ENCODE peak calls at places on chromosomes 5 and 9, in ten cellular contexts. L is H1; V is kidney; F is fibroblast of lung; X is psoas muscle; G is PC-9; O is cardiac muscle cell; E is WERI-Rb-1; M is IMR-90; P is CD8-positive, alpha-beta memory T cell. A is an unnamed sample.

GRCh38 chr9:126702501-126703329 is 89.0 kb downstream of the LMX1B start:
- DNase-seq in O (peak), X (no peak), E (peak), L (no peak), P (no peak), V (peak), M (no peak), G (no peak), F (no peak), A (peak)

GRCh38 chr5:138366556-138367382 is 14.3 kb downstream of the KDM3B start:
- DNase-seq in O (no peak), E (no peak), X (no peak), M (no peak), P (no peak), L (no peak), G (no peak), F (no peak), V (no peak), A (no peak)

GRCh38 chr5:112687306-112687705 is 50.4 kb upstream of the APC start:
- DNase-seq in P (no peak), X (no peak), G (no peak), V (no peak), O (no peak), F (no peak), E (no peak), M (no peak), L (peak), A (no peak)

GRCh38 chr5:174272671-174273070 is 227.2 kb downstream of the NSG2 start:
- DNase-seq in G (no peak), P (no peak), F (no peak), L (no peak), V (no peak), O (no peak), X (no peak), M (no peak), E (no peak), A (no peak)

GRCh38 chr5:141651728-141652105 is 499 bp upstream of the FCHSD1 start:
- DNase-seq in O (no peak), L (no peak), V (no peak), G (no peak), X (no peak), F (no peak), E (no peak), P (no peak), M (no peak), A (no peak)

GRCh38 chr9:68685770-68686169 is 19.3 kb upstream of the PIP5K1B start:
- DNase-seq in M (no peak), L (no peak), O (peak), F (no peak), E (peak), V (no peak), X (no peak), G (no peak), P (no peak), A (no peak)

GRCh38 chr9:69502671-69503301 is 169.4 kb downstream of the APBA1 start:
- DNase-seq in G (no peak), V (no peak), M (peak), F (peak), O (no peak), P (no peak), L (no peak), X (no peak), E (no peak), A (no peak)

GRCh38 chr5:15500326-15500958 is 462 bp downstream of the FBXL7 start:
- DNase-seq in F (peak), X (peak), E (peak), G (no peak), V (peak), M (peak), L (no peak), O (peak), P (no peak), A (peak)

GRCh38 chr5:176644878-176645670 is 2.2 kb upstream of the TSPAN17 start:
- DNase-seq in G (no peak), P (no peak), O (no peak), M (no peak), V (no peak), X (no peak), L (no peak), F (no peak), E (peak), A (no peak)

GRCh38 chr9:77188242-77188641 is 10.9 kb downstream of the VPS13A start:
- DNase-seq in P (no peak), G (no peak), L (no peak), F (no peak), M (no peak), V (no peak), E (no peak), X (no peak), O (no peak), A (no peak)

GRCh38 chr5:62460578-62460983 is 48.0 kb downstream of the IPO11 start:
- DNase-seq in M (peak), V (no peak), X (no peak), O (peak), E (no peak), G (no peak), F (peak), L (no peak), P (peak), A (no peak)

GRCh38 chr5:145787001-145787400 is 48.1 kb downstream of the PRELID2 start:
- DNase-seq in F (peak), O (no peak), E (no peak), V (no peak), G (no peak), M (no peak), P (no peak), X (no peak), L (no peak), A (no peak)

GRCh38 chr9:89996717-89997116 is 391.9 kb downstream of the GADD45G start:
- DNase-seq in P (no peak), L (no peak), V (no peak), G (no peak), F (peak), E (peak), M (no peak), O (no peak), X (no peak), A (no peak)

GRCh38 chr9:76414656-76415055 is 20.4 kb upstream of the RFK start:
- DNase-seq in F (peak), O (no peak), M (peak), E (no peak), P (peak), G (no peak), L (no peak), V (no peak), X (no peak), A (no peak)

GRCh38 chr5:17723876-17724275 is 89.6 kb downstream of the TAF11L14 start:
- DNase-seq in M (no peak), X (no peak), F (no peak), E (peak), L (no peak), G (no peak), P (no peak), O (no peak), V (no peak), A (no peak)

GRCh38 chr5:463952-464351 is 21.0 kb downstream of the EXOC3 start:
- DNase-seq in V (peak), X (peak), P (peak), E (peak), L (no peak), F (no peak), G (no peak), O (no peak), M (no peak), A (peak)

GRCh38 chr9:78031271-78031825 is at the start of gene GNAQ:
- DNase-seq in O (peak), F (peak), M (peak), L (no peak), P (peak), E (peak), V (peak), X (peak), G (no peak), A (no peak)

GRCh38 chr9:121267689-121268597 is at the start of gene GSN:
- DNase-seq in V (peak), E (peak), G (peak), F (peak), M (peak), L (no peak), O (peak), X (peak), P (peak), A (peak)

GRCh38 chr5:106957336-106957735 is 713.4 kb downstream of the EFNA5 start:
- DNase-seq in X (no peak), F (no peak), E (no peak), L (no peak), G (no peak), P (no peak), O (no peak), M (no peak), V (no peak), A (no peak)

GRCh38 chr5:121273818-121274433 is 577.8 kb upstream of the FTMT start:
- DNase-seq in X (no peak), O (no peak), M (peak), V (no peak), P (no peak), E (no peak), F (peak), L (no peak), G (peak), A (no peak)

GRCh38 chr5:157516626-157517325 is 56.8 kb downstream of the NIPAL4 start:
- DNase-seq in M (peak), V (peak), G (peak), P (no peak), F (peak), E (no peak), L (no peak), O (peak), X (peak), A (peak)

GRCh38 chr5:138372225-138372624 is 19.7 kb downstream of the KDM3B start:
- DNase-seq in L (no peak), M (no peak), E (no peak), O (no peak), V (no peak), G (no peak), X (no peak), F (no peak), P (no peak), A (no peak)

GRCh38 chr5:71932649-71933338 is 174.5 kb upstream of the MAP1B start:
- DNase-seq in E (no peak), F (peak), G (peak), V (peak), L (no peak), P (no peak), X (peak), M (peak), O (peak), A (no peak)

GRCh38 chr5:123802298-123802951 is 290.4 kb downstream of the CSNK1G3 start:
- DNase-seq in L (peak), V (no peak), E (no peak), P (no peak), G (no peak), X (no peak), O (no peak), F (no peak), M (no peak), A (no peak)

GRCh38 chr9:97176206-97176605 is 131.3 kb upstream of the CCDC180 start:
- DNase-seq in L (no peak), X (peak), G (no peak), O (peak), F (peak), P (no peak), M (no peak), E (peak), V (no peak), A (no peak)

GRCh38 chr9:121886759-121887485 is 206.2 kb downstream of the TTLL11 start:
- DNase-seq in G (no peak), V (no peak), E (no peak), O (no peak), P (no peak), F (no peak), L (no peak), M (no peak), X (no peak), A (no peak)

GRCh38 chr9:105858877-105859276 is 164.5 kb downstream of the TMEM38B start:
- DNase-seq in M (no peak), X (no peak), E (no peak), L (no peak), F (no peak), O (no peak), G (no peak), V (no peak), P (no peak), A (no peak)

GRCh38 chr5:24547127-24547526 is 97.7 kb downstream of the CDH10 start:
- DNase-seq in M (no peak), O (no peak), V (no peak), L (no peak), E (no peak), G (no peak), P (no peak), X (no peak), F (no peak), A (no peak)

GRCh38 chr5:55850839-55851674 is at the start of gene IL31RA:
- DNase-seq in F (peak), M (peak), O (no peak), E (no peak), P (no peak), V (no peak), L (no peak), X (no peak), G (peak), A (no peak)

GRCh38 chr5:17216974-17217325 is 481 bp upstream of the BASP1 start:
- DNase-seq in L (no peak), V (peak), X (peak), M (peak), P (no peak), E (peak), G (no peak), O (peak), F (peak), A (no peak)

GRCh38 chr9:98502311-98502975 is 206.3 kb downstream of the GABBR2 start:
- DNase-seq in F (peak), X (no peak), L (no peak), V (no peak), G (no peak), P (no peak), E (no peak), O (no peak), M (peak), A (no peak)

GRCh38 chr5:57551974-57552537 is 69.4 kb upstream of the ACTBL2 start:
- DNase-seq in O (peak), G (no peak), P (no peak), X (no peak), E (no peak), F (no peak), V (no peak), M (peak), L (no peak), A (no peak)

GRCh38 chr9:96193356-96193755 is 108.6 kb downstream of the HSD17B3 start:
- DNase-seq in O (no peak), L (no peak), P (no peak), E (no peak), G (no peak), X (no peak), V (no peak), F (no peak), M (no peak), A (no peak)

GRCh38 chr5:21184566-21184965 is 1196.6 kb upstream of the CDH18 start:
- DNase-seq in M (no peak), E (no peak), F (peak), P (no peak), X (no peak), G (no peak), L (no peak), O (no peak), V (no peak), A (no peak)

GRCh38 chr5:109250533-109251329 is 159.0 kb downstream of the PJA2 start:
- DNase-seq in L (no peak), O (no peak), E (no peak), P (no peak), M (no peak), F (no peak), X (no peak), G (no peak), V (no peak), A (no peak)

GRCh38 chr9:128420651-128421473 is at the start of gene CERCAM:
- DNase-seq in P (peak), F (no peak), O (peak), E (peak), V (peak), L (no peak), G (peak), M (peak), X (peak), A (peak)

GRCh38 chr9:113632776-113633590 is 169.5 kb downstream of the RGS3 start:
- DNase-seq in G (no peak), L (no peak), M (peak), E (no peak), V (no peak), F (peak), X (no peak), O (peak), P (no peak), A (peak)

GRCh38 chr9:73034962-73035361 is 82.1 kb upstream of the ALDH1A1 start:
- DNase-seq in E (no peak), V (no peak), X (no peak), G (no peak), P (no peak), M (no peak), O (no peak), L (no peak), F (no peak), A (no peak)

GRCh38 chr9:6973762-6974161 is 216.0 kb downstream of the KDM4C start:
- DNase-seq in E (no peak), O (no peak), P (no peak), V (no peak), L (no peak), G (no peak), F (peak), M (peak), X (no peak), A (no peak)

GRCh38 chr9:2916382-2916985 is 72.6 kb upstream of the PUM3 start:
- DNase-seq in X (no peak), V (no peak), L (no peak), M (no peak), E (no peak), P (no peak), O (peak), G (no peak), F (no peak), A (no peak)

DNA sequence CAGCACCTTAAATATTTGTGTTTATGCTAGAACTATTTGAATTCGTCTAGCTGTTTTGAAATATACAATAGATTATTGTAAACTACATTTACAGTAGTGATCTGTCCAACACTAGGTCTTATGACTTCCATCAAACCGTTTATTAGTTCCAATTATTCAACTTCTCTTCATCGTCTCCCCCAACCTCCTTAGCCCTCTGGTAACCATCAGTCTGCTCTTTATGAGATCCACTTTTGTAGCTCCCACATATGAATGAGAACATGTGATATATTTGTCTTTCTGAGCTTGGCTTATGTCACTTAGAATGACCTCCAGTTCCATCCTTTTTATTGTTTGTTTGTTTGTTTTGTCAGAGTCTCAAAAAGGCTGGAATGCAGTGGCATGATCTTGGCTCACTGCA is 11.8 kb downstream of the DMXL1 start:
- DNase-seq in F (no peak), M (no peak), V (no peak), G (no peak), P (no peak), X (no peak), L (no peak), E (no peak), O (no peak), A (no peak)
- H3K27ac ChIP-seq in F (no peak), M (no peak), V (no peak), G (no peak), P (no peak), X (no peak), L (no peak), E (no peak), O (no peak), A (no peak)

GRCh38 chr5:179823937-179824744 is 3.4 kb downstream of the SQSTM1 start:
- DNase-seq in F (no peak), G (no peak), L (no peak), X (peak), P (no peak), M (no peak), V (peak), E (no peak), O (no peak), A (peak)

GRCh38 chr5:179820483-179821297 is at the start of gene SQSTM1:
- DNase-seq in O (peak), E (peak), L (no peak), V (peak), F (peak), M (peak), P (peak), G (peak), X (peak), A (peak)

GRCh38 chr5:179822059-179822432 is 1.3 kb downstream of the SQSTM1 start:
- DNase-seq in P (no peak), V (no peak), O (no peak), M (no peak), X (no peak), F (no peak), G (no peak), E (no peak), L (no peak), A (no peak)

GRCh38 chr5:179821298-179822058 is 773 bp downstream of the SQSTM1 start:
- DNase-seq in G (peak), E (peak), P (peak), V (peak), F (peak), M (peak), L (no peak), X (peak), O (peak), A (peak)

DNA sequence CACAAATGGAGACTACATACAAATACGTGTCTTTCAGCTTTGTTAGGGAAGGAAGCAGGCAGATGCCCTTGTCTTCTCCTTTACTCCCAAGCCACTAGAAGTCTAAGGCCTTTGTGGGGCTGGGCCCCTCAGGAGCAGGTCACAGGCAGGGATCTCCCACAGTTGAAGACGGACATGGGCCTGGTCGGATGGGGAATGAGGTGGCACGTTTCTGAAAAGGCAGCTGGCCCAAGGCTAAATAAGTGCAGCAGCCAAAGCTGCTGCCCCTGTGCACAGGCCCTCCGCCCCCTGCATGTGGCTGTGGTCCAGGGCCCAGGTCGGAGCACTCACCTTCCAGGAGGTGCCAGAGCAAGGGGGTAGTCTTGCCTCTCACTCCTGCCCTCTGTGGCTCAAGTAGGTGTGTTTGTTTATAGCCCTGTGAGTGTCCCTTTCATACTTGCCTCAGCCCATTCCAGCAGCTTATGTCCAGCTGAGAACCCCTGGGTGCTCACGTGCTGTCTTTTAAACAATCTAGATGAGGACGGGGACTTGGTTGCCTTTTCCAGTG is 1.8 kb downstream of the SQSTM1 start:
- DNase-seq in O (no peak), X (no peak), F (no peak), G (no peak), L (no peak), E (no peak), M (no peak), V (peak), P (no peak), A (peak)
- H3K27ac ChIP-seq in O (no peak), X (peak), F (no peak), G (peak), L (no peak), E (no peak), M (peak), V (peak), P (peak), A (peak)

DNA sequence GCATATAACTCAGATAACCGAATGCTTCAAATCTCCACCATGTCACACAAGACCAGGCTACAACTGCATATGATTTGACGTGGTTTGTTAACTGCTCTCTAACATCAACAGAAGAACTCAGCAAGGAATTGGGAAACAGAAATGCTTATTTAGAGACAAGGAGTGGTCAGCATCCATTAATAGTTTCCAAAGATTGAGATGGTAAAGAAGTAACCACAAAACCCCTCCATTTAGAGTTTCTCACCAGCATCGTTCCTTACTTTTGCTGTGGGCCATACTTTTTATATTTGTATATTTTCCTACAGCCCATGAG is 25.2 kb downstream of the DPYSL3 start:
- DNase-seq in M (peak), E (no peak), G (no peak), V (no peak), F (no peak), L (no peak), O (no peak), P (no peak), X (no peak), A (no peak)
- H3K27ac ChIP-seq in M (no peak), E (peak), G (no peak), V (no peak), F (peak), L (no peak), O (no peak), P (no peak), X (peak), A (peak)

DNA sequence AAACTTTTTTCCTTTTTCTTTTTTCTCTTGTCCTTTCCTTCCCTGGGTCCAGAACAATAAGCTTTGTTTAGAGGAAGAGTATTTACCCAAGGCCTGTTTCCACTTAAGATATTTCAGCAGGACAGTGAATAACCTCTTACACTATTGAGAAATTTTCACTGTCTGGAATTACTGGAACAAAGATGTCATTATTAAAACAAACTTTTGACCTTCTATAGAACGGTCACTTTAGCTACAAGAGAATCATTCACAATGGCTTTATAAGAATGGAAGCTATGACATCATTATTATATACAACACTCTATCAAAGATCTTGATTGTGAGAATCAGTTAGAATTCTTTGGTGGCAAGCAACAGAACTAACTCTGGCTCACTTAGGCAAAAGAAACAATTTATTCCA is 22.0 kb upstream of the ARHGAP26 start:
- DNase-seq in L (no peak), X (no peak), P (no peak), M (peak), G (no peak), E (no peak), V (no peak), O (no peak), F (peak), A (no peak)
- H3K27ac ChIP-seq in L (no peak), X (no peak), P (no peak), M (no peak), G (no peak), E (no peak), V (no peak), O (no peak), F (no peak), A (peak)